ENCODE peak calls at places on chromosome 13, in four cellular contexts. Z is MCF 10A, B is tibial nerve, A is breast epithelium. Y is an unnamed sample.

GRCh38 chr13:48775804-48776203 is 122.1 kb downstream of the CYSLTR2 start:
- DNase-seq in Z (peak), B (no peak), A (no peak), Y (no peak)

GRCh38 chr13:25752957-25753540 is 298.8 kb downstream of the SHISA2 start:
- DNase-seq in Z (peak), B (peak), A (no peak), Y (peak)

GRCh38 chr13:76481738-76482137 is 404.5 kb downstream of the KCTD12 start:
- DNase-seq in Z (no peak), B (no peak), A (no peak), Y (no peak)

GRCh38 chr13:91813255-91813654 is 414.8 kb downstream of the GPC5 start:
- DNase-seq in Z (no peak), B (no peak), A (no peak), Y (no peak)

GRCh38 chr13:112174476-112175110 is 107.6 kb downstream of the SOX1 start:
- DNase-seq in Z (no peak), B (no peak), A (no peak), Y (no peak)

GRCh38 chr13:32947886-32948285 is 68.3 kb upstream of the KL start:
- DNase-seq in Z (no peak), B (no peak), A (no peak), Y (no peak)

GRCh38 chr13:48748681-48749080 is 95.0 kb downstream of the CYSLTR2 start:
- DNase-seq in Z (no peak), B (no peak), A (no peak), Y (no peak)

GRCh38 chr13:24827799-24828198 is 63.8 kb downstream of the RNF17 start:
- DNase-seq in Z (peak), B (no peak), A (no peak), Y (no peak)

GRCh38 chr13:102172406-102172805 is 229.4 kb downstream of the FGF14 start:
- DNase-seq in Z (no peak), B (no peak), A (no peak), Y (no peak)

GRCh38 chr13:49164712-49165111 is 55.4 kb upstream of the MLNR start:
- DNase-seq in Z (no peak), B (no peak), A (no peak), Y (no peak)

GRCh38 chr13:79937311-79938243 is 403.3 kb downstream of the SPRY2 start:
- DNase-seq in Z (peak), B (no peak), A (no peak), Y (no peak)

GRCh38 chr13:96460571-96460970 is 370.7 kb downstream of the HS6ST3 start:
- DNase-seq in Z (peak), B (no peak), A (no peak), Y (no peak)

GRCh38 chr13:30639671-30640070 is 22.0 kb downstream of the USPL1 start:
- DNase-seq in Z (no peak), B (no peak), A (no peak), Y (no peak)

GRCh38 chr13:111791131-111791530 is 275.8 kb upstream of the SOX1 start:
- DNase-seq in Z (no peak), B (no peak), A (no peak), Y (no peak)

GRCh38 chr13:40271931-40272775 is 394.3 kb downstream of the FOXO1 start:
- DNase-seq in Z (peak), B (peak), A (peak), Y (no peak)

GRCh38 chr13:39501711-39502324 is 101.2 kb downstream of the LHFPL6 start:
- DNase-seq in Z (no peak), B (no peak), A (no peak), Y (peak)

GRCh38 chr13:77239312-77239711 is 87.6 kb downstream of the MYCBP2 start:
- DNase-seq in Z (no peak), B (no peak), A (no peak), Y (no peak)

GRCh38 chr13:24271611-24272451 is 37.5 kb upstream of the C1QTNF9 start:
- DNase-seq in Z (peak), B (peak), A (no peak), Y (peak)

GRCh38 chr13:76503756-76504155 is 382.4 kb downstream of the KCTD12 start:
- DNase-seq in Z (no peak), B (no peak), A (no peak), Y (no peak)

GRCh38 chr13:106919638-106920037 is 351.7 kb upstream of the ARGLU1 start:
- DNase-seq in Z (no peak), B (no peak), A (no peak), Y (peak)

GRCh38 chr13:114038211-114038613 is 64.3 kb upstream of the C13orf46 start:
- DNase-seq in Z (no peak), B (no peak), A (no peak), Y (peak)

GRCh38 chr13:19239114-19239860 is 57.7 kb upstream of the TUBA3C start:
- DNase-seq in Z (no peak), B (no peak), A (no peak), Y (no peak)

GRCh38 chr13:80428344-80429096 is 87.6 kb upstream of the SPRY2 start:
- DNase-seq in Z (no peak), B (no peak), A (no peak), Y (no peak)

GRCh38 chr13:78147905-78148304 is 229.3 kb upstream of the EDNRB start:
- DNase-seq in Z (peak), B (no peak), A (no peak), Y (no peak)

Y was measured in upper lobe of left lung.